ENCODE peak calls at places on chromosomes 1 and 21, in ten cellular contexts. Z is fibroblast of pulmonary artery; Q is ELR; G is progenitor cell of endocrine pancreas; B is BE2C; E is lower leg skin; N is HFF-Myc; A is EL; P is stimulated activated CD8-positive, alpha-beta memory T cell treated with anti-CD3 and anti-CD28 coated beads, Interleukin-2, amount 100 ng/mL, for 48 hours; O is central memory CD4-positive, alpha-beta T cell. S is an unnamed sample.

GRCh38 chr1:32240140-32240951 is 6.7 kb upstream of the FAM167B start:
- DNase-seq in Z (peak), A (peak), P (no peak), E (peak), O (peak), B (peak), G (peak), N (no peak), Q (peak), S (no peak)

GRCh38 chr1:237701534-237701933 is 189.2 kb downstream of the ZP4 start:
- DNase-seq in N (no peak), P (no peak), A (no peak), B (no peak), Q (no peak), Z (no peak), G (no peak), O (no peak), E (no peak), S (no peak)

GRCh38 chr1:241706257-241706656 is 54.2 kb downstream of the WDR64 start:
- DNase-seq in E (no peak), B (no peak), O (no peak), A (peak), G (no peak), N (no peak), Z (no peak), P (no peak), Q (peak), S (no peak)

GRCh38 chr1:156508205-156508954 is 7.8 kb upstream of the MEF2D start:
- DNase-seq in Z (no peak), N (no peak), G (no peak), B (no peak), Q (no peak), O (no peak), P (no peak), A (peak), E (no peak), S (no peak)

GRCh38 chr21:35015435-35016024 is 33.6 kb downstream of the RUNX1 start:
- DNase-seq in Q (no peak), B (no peak), G (no peak), A (no peak), Z (no peak), N (no peak), P (no peak), E (no peak), O (no peak), S (no peak)

GRCh38 chr21:45220106-45220505 is 67.6 kb downstream of the POFUT2 start:
- DNase-seq in Z (peak), O (no peak), B (no peak), G (no peak), Q (no peak), N (no peak), E (no peak), A (no peak), P (no peak), S (no peak)

GRCh38 chr1:1021860-1022259 is 1.9 kb downstream of the AGRN start:
- DNase-seq in O (no peak), P (no peak), A (peak), B (no peak), Z (no peak), Q (peak), N (no peak), E (no peak), G (no peak), S (no peak)

GRCh38 chr1:10856253-10856683 is 59.8 kb upstream of the CASZ1 start:
- DNase-seq in P (no peak), Q (no peak), B (no peak), E (no peak), G (no peak), O (no peak), Z (no peak), N (no peak), A (no peak), S (no peak)

GRCh38 chr1:199302554-199302953 is 663.7 kb downstream of the PTPRC start:
- DNase-seq in Q (peak), P (no peak), G (no peak), E (no peak), N (no peak), Z (peak), O (no peak), B (no peak), A (peak), S (no peak)

GRCh38 chr21:45129231-45129923 is 55.0 kb downstream of the ADARB1 start:
- DNase-seq in O (no peak), A (peak), Q (peak), B (no peak), N (no peak), P (no peak), Z (no peak), G (no peak), E (no peak), S (no peak)

S was measured in NAMALWA.